ENCODE peak calls at places on chromosomes 12 and 14, in four cellular contexts. X is HepG2, R is K562, F is GM12878. N is an unnamed sample.

GRCh38 chr14:54364555-54365415 is 32.0 kb upstream of the CDKN3 start:
- DNase-seq in X (peak; percentile 83), R (no peak), F (no peak), N (no peak)

GRCh38 chr14:99593971-99594841 is 9.8 kb downstream of the CCDC85C start:
- DNase-seq in X (no peak), R (no peak), F (no peak), N (no peak)

GRCh38 chr12:4910502-4911315 is 1.0 kb downstream of the KCNA1 start:
- DNase-seq in X (no peak), R (no peak), F (no peak), N (peak; percentile 29)

GRCh38 chr14:103871596-103872480 is 24.5 kb upstream of the PPP1R13B start:
- DNase-seq in X (no peak), R (peak; percentile 76), F (peak; percentile 12), N (no peak)

GRCh38 chr12:69421548-69421947 is 48.6 kb upstream of the FRS2 start:
- DNase-seq in X (no peak), R (no peak), F (no peak), N (no peak)

GRCh38 chr14:104360522-104360921 is 219.0 kb upstream of the C14orf180 start:
- DNase-seq in X (no peak), R (no peak), F (no peak), N (peak; percentile 26)

GRCh38 chr12:1855241-1855640 is 34.9 kb downstream of the LRTM2 start:
- DNase-seq in X (no peak), R (no peak), F (no peak), N (no peak)

GRCh38 chr12:5925646-5926045 is 19.4 kb downstream of the ANO2 start:
- DNase-seq in X (no peak), R (no peak), F (no peak), N (no peak)

GRCh38 chr14:24052656-24053547 is 1.1 kb downstream of the CARMIL3 start:
- DNase-seq in X (no peak), R (no peak), F (no peak), N (no peak)

GRCh38 chr12:542290-543113 is 82.8 kb downstream of the B4GALNT3 start:
- DNase-seq in X (no peak), R (no peak), F (no peak), N (no peak)

GRCh38 chr14:98594156-98594555 is 677.8 kb downstream of the BCL11B start:
- DNase-seq in X (no peak), R (no peak), F (no peak), N (no peak)

GRCh38 chr12:123033392-123034021 is 53.0 kb downstream of the ARL6IP4 start:
- DNase-seq in X (no peak), R (peak; percentile 68), F (no peak), N (no peak)

GRCh38 chr12:123035841-123036240 is 55.4 kb downstream of the ARL6IP4 start:
- DNase-seq in X (no peak), R (peak; percentile 30), F (no peak), N (no peak)

GRCh38 chr12:123036471-123037285 is 56.2 kb downstream of the ARL6IP4 start:
- DNase-seq in X (no peak), R (peak; percentile 74), F (no peak), N (no peak)

GRCh38 chr12:123034022-123034541 is 53.6 kb downstream of the ARL6IP4 start:
- DNase-seq in X (no peak), R (peak; percentile 66), F (no peak), N (no peak)

DNA sequence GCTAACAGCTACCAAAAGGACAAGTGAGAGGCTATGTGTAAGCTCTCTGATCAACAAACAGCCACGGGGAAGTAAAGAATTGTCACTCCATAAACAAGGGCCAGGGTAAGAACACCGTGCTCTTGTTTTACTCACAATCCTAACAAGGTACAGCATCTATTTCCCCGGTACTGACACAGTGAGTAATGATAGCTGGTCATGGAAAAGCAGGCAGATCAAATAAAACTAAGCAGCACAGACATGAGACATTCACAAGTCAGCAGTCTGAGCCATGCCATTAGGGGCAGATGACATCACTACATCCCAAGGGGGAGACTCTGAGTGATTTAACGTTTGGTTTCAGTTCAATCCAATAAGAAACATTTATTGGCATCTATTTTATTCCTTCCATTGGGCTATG is 54.4 kb downstream of the ARL6IP4 start:
- DNase-seq in X (no peak), R (peak; percentile 27), F (no peak), N (no peak)
- TF ChIP-seq SMC3 in X (no peak), R (no peak), F (no peak), N (no peak)

DNA sequence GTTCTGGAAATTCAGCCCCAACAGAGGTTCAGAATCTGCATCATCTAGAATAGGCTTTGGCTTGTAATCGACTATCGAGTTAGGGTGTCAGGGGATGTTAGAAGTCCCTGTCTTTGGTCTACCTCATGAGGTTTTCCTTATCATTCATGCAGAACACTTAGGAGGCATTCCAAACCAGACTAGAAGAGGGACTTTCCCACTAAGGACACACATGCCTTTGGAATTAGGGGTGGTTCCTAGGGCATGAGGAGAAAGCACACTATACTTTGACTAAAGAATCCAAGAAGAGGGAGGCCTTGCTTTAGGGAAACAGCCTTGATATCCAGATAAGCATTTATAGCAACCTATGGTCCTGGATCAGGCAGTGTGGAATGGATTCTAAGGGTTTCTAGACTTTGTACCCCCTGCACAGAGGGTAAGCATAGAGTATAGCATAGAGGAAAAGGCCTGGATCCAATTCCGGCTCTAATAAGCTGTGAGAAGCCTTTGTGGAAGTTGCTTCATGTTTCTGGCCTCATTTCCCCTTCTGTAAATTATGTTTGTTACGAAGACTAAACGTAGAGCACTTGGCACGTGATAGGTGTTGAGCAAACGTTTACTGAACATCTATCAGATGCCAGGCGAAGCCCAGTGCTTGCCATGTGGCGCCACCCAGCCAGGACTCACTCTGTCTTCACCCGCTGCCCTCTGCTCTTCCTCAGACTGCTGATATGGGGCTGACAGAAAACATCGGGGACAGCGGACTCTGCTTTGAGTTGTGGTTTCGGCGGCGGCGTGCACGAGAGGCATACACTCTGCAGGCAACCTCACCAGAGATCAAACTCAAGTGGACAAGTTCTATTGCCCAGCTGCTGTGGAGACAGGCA is 13.2 kb downstream of the ZNF219 start:
- DNase-seq in X (no peak), R (no peak), F (no peak), N (peak; percentile 15)
- TF ChIP-seq POLR2AphosphoS5 in X (no peak), R (no peak), F (no peak), N (peak; percentile 16)

GRCh38 chr12:53063708-53064612 is 14.1 kb downstream of the TNS2 start:
- DNase-seq in X (no peak), R (no peak), F (no peak), N (no peak)
- TF ChIP-seq MXI1 in X (no peak), R (no peak), F (no peak), N (no peak)

GRCh38 chr12:42135264-42135814 is 9.3 kb downstream of the GXYLT1 start:
- DNase-seq in X (no peak), R (no peak), F (no peak), N (no peak)
- TF ChIP-seq SMC3 in X (no peak), R (no peak), F (no peak), N (no peak)

GRCh38 chr12:108313609-108314331 is 25.3 kb downstream of the CMKLR1 start:
- DNase-seq in X (peak; percentile 99), R (peak; percentile 56), F (no peak), N (peak; percentile 41)

GRCh38 chr12:108311605-108312004 is 27.5 kb downstream of the CMKLR1 start:
- DNase-seq in X (no peak), R (no peak), F (no peak), N (no peak)

GRCh38 chr12:108313236-108313608 is 25.9 kb downstream of the CMKLR1 start:
- DNase-seq in X (no peak), R (no peak), F (no peak), N (no peak)

GRCh38 chr12:108312073-108312884 is 26.8 kb downstream of the CMKLR1 start:
- DNase-seq in X (peak; percentile 32), R (peak; percentile 42), F (no peak), N (no peak)

GRCh38 chr12:108312885-108313203 is 26.3 kb downstream of the CMKLR1 start:
- DNase-seq in X (peak; percentile 54), R (no peak), F (no peak), N (peak; percentile 84)
- TF ChIP-seq POLR2AphosphoS5 in X (no peak), R (no peak), F (no peak), N (peak; percentile 22)

N was measured in SK-N-SH.